ENCODE peak calls at places on chromosome 14, in four cellular contexts. One of them, this sample, is unnamed.

GRCh38 chr14:89588840-89589296 is 171.8 kb upstream of the FOXN3 start:
- DNase-seq in HCT116: no peak
- DNase-seq in H1: no peak
- DNase-seq in GM12878: no peak
- DNase-seq in this sample: no peak

GRCh38 chr14:46819117-46819516 is 167.5 kb upstream of the RPL10L start:
- DNase-seq in HCT116: no peak
- DNase-seq in H1: no peak
- DNase-seq in GM12878: no peak
- DNase-seq in this sample: no peak

GRCh38 chr14:69673099-69673498 is 61.7 kb downstream of the SUSD6 start:
- DNase-seq in HCT116: no peak
- DNase-seq in H1: no peak
- DNase-seq in GM12878: no peak
- DNase-seq in this sample: no peak

GRCh38 chr14:59028476-59029202 is 159.8 kb upstream of the DAAM1 start:
- DNase-seq in HCT116: peak
- DNase-seq in H1: peak
- DNase-seq in GM12878: peak
- DNase-seq in this sample: peak

GRCh38 chr14:64628940-64629403 is 75.3 kb upstream of the PLEKHG3 start:
- DNase-seq in HCT116: no peak
- DNase-seq in H1: no peak
- DNase-seq in GM12878: no peak
- DNase-seq in this sample: no peak

GRCh38 chr14:60753264-60754126 is 18.9 kb downstream of the MNAT1 start:
- DNase-seq in HCT116: no peak
- DNase-seq in H1: no peak
- DNase-seq in GM12878: peak
- DNase-seq in this sample: peak

GRCh38 chr14:80850197-80850814 is 91.2 kb downstream of the CEP128 start:
- DNase-seq in HCT116: peak
- DNase-seq in H1: no peak
- DNase-seq in GM12878: no peak
- DNase-seq in this sample: peak

GRCh38 chr14:67411820-67412421 is at the start of gene PLEK2:
- DNase-seq in HCT116: peak
- DNase-seq in H1: peak
- DNase-seq in GM12878: no peak
- DNase-seq in this sample: no peak

GRCh38 chr14:73591690-73592448 is at the start of gene ACOT4:
- DNase-seq in HCT116: no peak
- DNase-seq in H1: peak
- DNase-seq in GM12878: no peak
- DNase-seq in this sample: no peak

GRCh38 chr14:76964695-76965094 is 63.8 kb downstream of the IRF2BPL start:
- DNase-seq in HCT116: no peak
- DNase-seq in H1: no peak
- DNase-seq in GM12878: no peak
- DNase-seq in this sample: no peak

GRCh38 chr14:101122114-101122854 is 218.8 kb upstream of the RTL1 start:
- DNase-seq in HCT116: no peak
- DNase-seq in H1: peak
- DNase-seq in GM12878: no peak
- DNase-seq in this sample: no peak

GRCh38 chr14:43359317-43359716 is 1147.8 kb downstream of the FSCB start:
- DNase-seq in HCT116: no peak
- DNase-seq in H1: no peak
- DNase-seq in GM12878: no peak
- DNase-seq in this sample: no peak

GRCh38 chr14:94001501-94002396 is 4.6 kb downstream of the CCDC197 start:
- DNase-seq in HCT116: peak
- DNase-seq in H1: peak
- DNase-seq in GM12878: no peak
- DNase-seq in this sample: peak

GRCh38 chr14:69584389-69584788 is 9.7 kb upstream of the CCDC177 start:
- DNase-seq in HCT116: no peak
- DNase-seq in H1: no peak
- DNase-seq in GM12878: no peak
- DNase-seq in this sample: no peak

GRCh38 chr14:63632932-63633514 is 8.6 kb downstream of the WDR89 start:
- DNase-seq in HCT116: peak
- DNase-seq in H1: no peak
- DNase-seq in GM12878: no peak
- DNase-seq in this sample: peak

GRCh38 chr14:93970589-93970966 is 5.8 kb downstream of the ASB2 start:
- DNase-seq in HCT116: peak
- DNase-seq in H1: no peak
- DNase-seq in GM12878: no peak
- DNase-seq in this sample: no peak

GRCh38 chr14:92603309-92604257 is 90.0 kb downstream of the RIN3 start:
- DNase-seq in HCT116: no peak
- DNase-seq in H1: no peak
- DNase-seq in GM12878: no peak
- DNase-seq in this sample: no peak

GRCh38 chr14:61130512-61131260 is 149.6 kb downstream of the SLC38A6 start:
- DNase-seq in HCT116: no peak
- DNase-seq in H1: no peak
- DNase-seq in GM12878: no peak
- DNase-seq in this sample: no peak

GRCh38 chr14:45051896-45052295 is 32.0 kb upstream of the PRPF39 start:
- DNase-seq in HCT116: no peak
- DNase-seq in H1: no peak
- DNase-seq in GM12878: no peak
- DNase-seq in this sample: no peak

GRCh38 chr14:64926398-64926995 is 12.2 kb downstream of the CHURC1 start:
- DNase-seq in HCT116: no peak
- DNase-seq in H1: no peak
- DNase-seq in GM12878: no peak
- DNase-seq in this sample: no peak

GRCh38 chr14:89773151-89773550 is 181.4 kb downstream of the EFCAB11 start:
- DNase-seq in HCT116: no peak
- DNase-seq in H1: no peak
- DNase-seq in GM12878: no peak
- DNase-seq in this sample: no peak

GRCh38 chr14:32354716-32355115 is 25.6 kb downstream of the AKAP6 start:
- DNase-seq in HCT116: no peak
- DNase-seq in H1: no peak
- DNase-seq in GM12878: no peak
- DNase-seq in this sample: no peak

GRCh38 chr14:33364536-33364935 is 425.9 kb downstream of the NPAS3 start:
- DNase-seq in HCT116: no peak
- DNase-seq in H1: no peak
- DNase-seq in GM12878: no peak
- DNase-seq in this sample: peak

GRCh38 chr14:54585214-54585613 is 18.3 kb downstream of the SAMD4A start:
- DNase-seq in HCT116: no peak
- DNase-seq in H1: no peak
- DNase-seq in GM12878: no peak
- DNase-seq in this sample: no peak

GRCh38 chr14:64746298-64747250 is 42.4 kb downstream of the PLEKHG3 start:
- DNase-seq in HCT116: no peak
- DNase-seq in H1: no peak
- DNase-seq in GM12878: no peak
- DNase-seq in this sample: no peak

GRCh38 chr14:85907536-85907935 is 377.6 kb downstream of the FLRT2 start:
- DNase-seq in HCT116: no peak
- DNase-seq in H1: peak
- DNase-seq in GM12878: no peak
- DNase-seq in this sample: no peak

GRCh38 chr14:70808023-70808401 is 1.3 kb downstream of the MAP3K9 start:
- DNase-seq in HCT116: peak
- DNase-seq in H1: no peak
- DNase-seq in GM12878: no peak
- DNase-seq in this sample: no peak

GRCh38 chr14:68661226-68662225 is 131.3 kb downstream of the ZFP36L1 start:
- DNase-seq in HCT116: no peak
- DNase-seq in H1: no peak
- DNase-seq in GM12878: no peak
- DNase-seq in this sample: no peak

GRCh38 chr14:63454863-63455622 is 88.1 kb downstream of the PPP2R5E start:
- DNase-seq in HCT116: no peak
- DNase-seq in H1: no peak
- DNase-seq in GM12878: no peak
- DNase-seq in this sample: no peak

GRCh38 chr14:36518031-36518585 is 1.9 kb downstream of the NKX2-1 start:
- DNase-seq in HCT116: no peak
- DNase-seq in H1: peak
- DNase-seq in GM12878: no peak
- DNase-seq in this sample: no peak
- TF ChIP-seq EGR1 in HCT116: no peak
- TF ChIP-seq EGR1 in H1: no peak
- TF ChIP-seq EGR1 in GM12878: no peak
- TF ChIP-seq EGR1 in this sample: no peak

GRCh38 chr14:56025191-56025590 is 93.0 kb upstream of the PELI2 start:
- DNase-seq in HCT116: no peak
- DNase-seq in H1: no peak
- DNase-seq in GM12878: no peak
- DNase-seq in this sample: no peak
- TF ChIP-seq EGR1 in HCT116: no peak
- TF ChIP-seq EGR1 in H1: no peak
- TF ChIP-seq EGR1 in GM12878: no peak
- TF ChIP-seq EGR1 in this sample: no peak

GRCh38 chr14:37051153-37051552 is 121.3 kb downstream of the SLC25A21 start:
- DNase-seq in HCT116: no peak
- DNase-seq in H1: no peak
- DNase-seq in GM12878: no peak
- DNase-seq in this sample: no peak

GRCh38 chr14:37051680-37052079 is 120.7 kb downstream of the SLC25A21 start:
- DNase-seq in HCT116: no peak
- DNase-seq in H1: no peak
- DNase-seq in GM12878: no peak
- DNase-seq in this sample: no peak

GRCh38 chr14:37047996-37048395 is 124.4 kb downstream of the SLC25A21 start:
- DNase-seq in HCT116: no peak
- DNase-seq in H1: no peak
- DNase-seq in GM12878: no peak
- DNase-seq in this sample: no peak

GRCh38 chr14:37047226-37047625 is 125.2 kb downstream of the SLC25A21 start:
- DNase-seq in HCT116: no peak
- DNase-seq in H1: no peak
- DNase-seq in GM12878: no peak
- DNase-seq in this sample: no peak

DNA sequence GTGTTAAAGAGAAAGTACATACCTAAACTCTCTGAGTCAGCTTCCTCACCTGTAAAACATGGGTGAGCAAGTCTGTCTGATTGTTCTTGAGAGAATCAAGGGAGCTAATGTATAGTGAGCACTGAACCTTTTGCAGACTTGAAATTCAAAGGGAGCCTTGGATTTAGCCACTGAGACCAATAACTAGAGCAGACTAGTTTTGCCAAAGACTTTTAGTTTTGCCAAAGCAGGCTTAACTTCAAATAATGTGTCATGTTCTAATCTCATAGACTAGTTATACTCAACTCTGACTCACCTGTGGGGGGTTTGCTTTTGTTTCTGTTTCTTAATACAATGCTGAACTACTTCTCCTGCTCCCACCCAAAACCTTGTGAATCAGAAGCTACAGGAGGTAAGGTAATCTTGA is 123.7 kb downstream of the SLC25A21 start:
- DNase-seq in HCT116: no peak
- DNase-seq in H1: no peak
- DNase-seq in GM12878: no peak
- DNase-seq in this sample: no peak
- TF ChIP-seq EGR1 in HCT116: no peak
- TF ChIP-seq EGR1 in H1: no peak
- TF ChIP-seq EGR1 in GM12878: no peak
- TF ChIP-seq EGR1 in this sample: no peak

GRCh38 chr14:86938356-86938755 is 1054.6 kb downstream of the GALC start:
- DNase-seq in HCT116: no peak
- DNase-seq in H1: no peak
- DNase-seq in GM12878: no peak
- DNase-seq in this sample: no peak
- TF ChIP-seq EGR1 in HCT116: no peak
- TF ChIP-seq EGR1 in H1: no peak
- TF ChIP-seq EGR1 in GM12878: no peak
- TF ChIP-seq EGR1 in this sample: no peak

DNA sequence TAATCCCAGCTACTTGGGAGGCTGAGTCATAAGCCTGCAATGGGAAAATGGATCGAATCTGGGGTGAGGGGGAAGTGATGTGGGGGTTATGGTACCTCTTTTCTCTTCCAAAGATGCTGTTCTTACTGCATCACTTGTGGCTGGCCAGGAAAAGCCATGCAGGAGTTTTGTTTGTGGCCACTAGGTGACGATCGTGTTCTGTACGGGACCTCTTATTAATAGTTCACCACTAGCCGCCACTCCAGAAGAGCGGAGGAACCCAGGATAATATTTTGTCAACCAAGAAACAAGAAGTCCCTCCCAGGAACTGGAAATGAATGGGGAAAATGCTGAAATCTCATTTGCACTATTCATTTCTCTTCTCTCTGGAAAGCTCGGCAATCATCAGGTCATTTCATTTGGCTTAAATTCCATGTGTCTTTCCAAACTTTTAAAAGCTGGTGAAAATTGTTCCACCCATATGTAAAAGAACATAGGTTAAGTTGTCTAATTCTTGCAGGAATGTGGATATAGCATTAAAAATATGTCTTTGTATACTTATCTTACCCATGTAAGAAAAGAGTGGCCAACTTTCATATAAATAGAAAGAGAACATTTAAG is 8.9 kb downstream of the GPR65 start:
- DNase-seq in HCT116: peak
- DNase-seq in H1: peak
- DNase-seq in GM12878: no peak
- DNase-seq in this sample: peak
- TF ChIP-seq EGR1 in HCT116: no peak
- TF ChIP-seq EGR1 in H1: no peak
- TF ChIP-seq EGR1 in GM12878: no peak
- TF ChIP-seq EGR1 in this sample: no peak

DNA sequence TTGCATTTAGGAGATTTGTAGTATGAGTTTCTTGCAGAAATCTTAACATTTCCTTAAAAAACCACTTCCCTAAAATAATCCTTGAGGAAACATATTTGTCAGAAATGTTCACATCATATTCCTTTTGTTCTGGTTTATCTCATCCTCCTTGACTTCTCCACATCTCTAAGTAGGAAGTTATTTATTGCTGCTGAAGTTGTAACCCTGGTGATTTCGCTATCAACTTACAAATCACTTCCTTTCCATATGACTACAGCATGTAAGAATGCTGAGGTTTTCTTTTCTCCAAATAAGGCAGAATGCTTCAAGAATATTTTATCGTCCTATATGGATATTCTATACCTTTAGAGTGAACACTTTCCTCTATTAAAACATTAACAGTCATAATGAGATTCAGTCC is 751.7 kb downstream of the NRXN3 start:
- DNase-seq in HCT116: no peak
- DNase-seq in H1: no peak
- DNase-seq in GM12878: no peak
- DNase-seq in this sample: no peak
- TF ChIP-seq EGR1 in HCT116: no peak
- TF ChIP-seq EGR1 in H1: no peak
- TF ChIP-seq EGR1 in GM12878: no peak
- TF ChIP-seq EGR1 in this sample: no peak